ENCODE peak calls at places on chromosomes 11 and 22, in eight cellular contexts. F is transverse colon; H is anterior cingulate cortex; B is HAP-1; A is activated T-cell treated with anti-CD3 and anti-CD28 coated beads, Interleukin-2, amount 50 U/mL, for 1 hour; X is NCI-H1417; J is activated naive CD4-positive, alpha-beta T cell treated with anti-CD3 and anti-CD28 coated beads, Interleukin-2, amount 50 U/mL, for 16 hours; I is D341Med. W is an unnamed sample.

GRCh38 chr11:36622431-36623136 is 24.5 kb upstream of the RAG2 start:
- DNase-seq in F (no peak), H (no peak), B (peak; percentile 13), A (no peak), X (peak; percentile 8), J (no peak), I (peak; percentile 42), W (no peak)

GRCh38 chr11:27718346-27718852 is 18.1 kb upstream of the BDNF start:
- DNase-seq in F (peak; percentile 9), H (no peak), B (peak; percentile 9), A (no peak), X (peak; percentile 87), J (no peak), I (peak; percentile 84), W (peak; percentile 18)

GRCh38 chr11:72378704-72379383 is 55.5 kb downstream of the CLPB start:
- DNase-seq in F (peak; percentile 31), H (no peak), B (no peak), A (no peak), X (no peak), J (no peak), I (no peak), W (peak; percentile 21)

GRCh38 chr22:26448941-26449340 is 19.9 kb downstream of the ASPHD2 start:
- DNase-seq in F (no peak), H (no peak), B (no peak), A (no peak), X (no peak), J (no peak), I (no peak), W (no peak)

GRCh38 chr11:126628790-126629621 is 273.5 kb downstream of the ST3GAL4 start:
- DNase-seq in F (no peak), H (peak; percentile 7), B (no peak), A (no peak), X (peak; percentile 69), J (no peak), I (no peak), W (no peak)

GRCh38 chr11:22555901-22556300 is 69.7 kb downstream of the FANCF start:
- DNase-seq in F (no peak), H (no peak), B (no peak), A (no peak), X (no peak), J (no peak), I (no peak), W (no peak)

GRCh38 chr11:111776398-111777093 is 10.4 kb upstream of the PPP2R1B start:
- DNase-seq in F (no peak), H (no peak), B (no peak), A (no peak), X (no peak), J (no peak), I (no peak), W (no peak)

GRCh38 chr11:69880803-69881445 is 61.7 kb upstream of the FGF3 start:
- DNase-seq in F (no peak), H (no peak), B (no peak), A (no peak), X (no peak), J (no peak), I (no peak), W (no peak)

GRCh38 chr11:59189986-59190385 is 18.1 kb downstream of the DTX4 start:
- DNase-seq in F (no peak), H (no peak), B (no peak), A (no peak), X (no peak), J (no peak), I (no peak), W (no peak)

GRCh38 chr11:20584093-20584774 is 15.2 kb upstream of the SLC6A5 start:
- DNase-seq in F (no peak), H (no peak), B (no peak), A (no peak), X (no peak), J (no peak), I (no peak), W (no peak)

GRCh38 chr11:76649964-76650363 is 20.6 kb downstream of the LRRC32 start:
- DNase-seq in F (no peak), H (no peak), B (no peak), A (no peak), X (no peak), J (no peak), I (no peak), W (no peak)

GRCh38 chr11:14373941-14374646 is 15.1 kb upstream of the RRAS2 start:
- DNase-seq in F (no peak), H (no peak), B (no peak), A (no peak), X (no peak), J (no peak), I (no peak), W (no peak)

GRCh38 chr22:32660292-32660691 is 141.2 kb upstream of the TIMP3 start:
- DNase-seq in F (peak; percentile 69), H (no peak), B (peak; percentile 72), A (peak; percentile 59), X (peak; percentile 30), J (peak; percentile 50), I (peak; percentile 80), W (peak; percentile 74)

GRCh38 chr11:122491486-122491885 is 164.0 kb upstream of the UBASH3B start:
- DNase-seq in F (no peak), H (no peak), B (no peak), A (no peak), X (no peak), J (no peak), I (no peak), W (no peak)

GRCh38 chr22:34812631-34813030 is 253.3 kb upstream of the ISX start:
- DNase-seq in F (no peak), H (no peak), B (no peak), A (no peak), X (no peak), J (no peak), I (no peak), W (no peak)

GRCh38 chr11:132999519-132999918 is 532.8 kb downstream of the OPCML start:
- DNase-seq in F (no peak), H (no peak), B (no peak), A (no peak), X (no peak), J (no peak), I (no peak), W (no peak)

GRCh38 chr22:39574779-39575551 is 4.4 kb downstream of the CACNA1I start:
- DNase-seq in F (no peak), H (no peak), B (no peak), A (no peak), X (no peak), J (no peak), I (no peak), W (no peak)

GRCh38 chr11:44036811-44037657 is 10.7 kb upstream of the ACCSL start:
- DNase-seq in F (peak; percentile 62), H (peak; percentile 41), B (peak; percentile 81), A (no peak), X (peak; percentile 72), J (peak; percentile 16), I (peak; percentile 86), W (peak; percentile 59)

GRCh38 chr11:72777755-72778278 is 16.0 kb downstream of the STARD10 start:
- DNase-seq in F (peak; percentile 37), H (no peak), B (no peak), A (no peak), X (peak; percentile 55), J (no peak), I (no peak), W (peak; percentile 65)

GRCh38 chr11:74134661-74135515 is 35.9 kb downstream of the C2CD3 start:
- DNase-seq in F (no peak), H (no peak), B (no peak), A (no peak), X (no peak), J (no peak), I (no peak), W (no peak)

GRCh38 chr11:78313181-78313788 is 104.3 kb downstream of the GAB2 start:
- DNase-seq in F (peak; percentile 52), H (no peak), B (no peak), A (no peak), X (no peak), J (no peak), I (no peak), W (peak; percentile 65)

GRCh38 chr11:59119826-59120225 is 12.8 kb downstream of the FAM111B start:
- DNase-seq in F (no peak), H (no peak), B (no peak), A (no peak), X (no peak), J (no peak), I (no peak), W (no peak)

GRCh38 chr11:100009728-100010127 is 677.4 kb upstream of the ARHGAP42 start:
- DNase-seq in F (no peak), H (no peak), B (no peak), A (no peak), X (no peak), J (no peak), I (no peak), W (no peak)

GRCh38 chr11:48043111-48043997 is 63.0 kb downstream of the PTPRJ start:
- DNase-seq in F (no peak), H (no peak), B (no peak), A (no peak), X (no peak), J (no peak), I (no peak), W (no peak)

GRCh38 chr11:38159038-38159437 is 1561.0 kb upstream of the RAG2 start:
- DNase-seq in F (no peak), H (no peak), B (no peak), A (no peak), X (no peak), J (no peak), I (no peak), W (no peak)

GRCh38 chr22:48824673-48825651 is 1002.7 kb downstream of the BRD1 start:
- DNase-seq in F (no peak), H (no peak), B (no peak), A (no peak), X (no peak), J (no peak), I (no peak), W (no peak)

GRCh38 chr11:6619021-6619745 is at the start of gene TPP1:
- DNase-seq in F (peak; percentile 95), H (peak; percentile 68), B (peak; percentile 93), A (peak; percentile 89), X (peak; percentile 84), J (peak; percentile 86), I (peak; percentile 95), W (peak; percentile 98)

GRCh38 chr11:67435031-67435726 is 2.3 kb downstream of the PTPRCAP start:
- DNase-seq in F (no peak), H (no peak), B (no peak), A (peak; percentile 47), X (no peak), J (no peak), I (no peak), W (no peak)

GRCh38 chr11:77072851-77073327 is 6.1 kb downstream of the CAPN5 start:
- DNase-seq in F (no peak), H (no peak), B (no peak), A (no peak), X (no peak), J (no peak), I (no peak), W (peak; percentile 40)

GRCh38 chr11:3340025-3340424 is 38.9 kb downstream of the ZNF195 start:
- DNase-seq in F (no peak), H (no peak), B (no peak), A (no peak), X (no peak), J (no peak), I (no peak), W (no peak)

GRCh38 chr22:23236026-23236425 is 55.7 kb downstream of the BCR start:
- DNase-seq in F (no peak), H (no peak), B (no peak), A (no peak), X (no peak), J (no peak), I (no peak), W (no peak)